ENCODE peak calls at places on chromosomes 4 and X, in ten cellular contexts. One of them, this sample, is unnamed.

GRCh38 chr4:1792158-1792831 is 798 bp upstream of the FGFR3 start:
- DNase-seq in activated T-cell treated with anti-CD3 and anti-CD28 coated beads for 24 hours: no peak
- DNase-seq in WTC11: no peak
- DNase-seq in ELR: no peak
- DNase-seq in A549: no peak
- DNase-seq in AG10803: no peak
- DNase-seq in stimulated activated CD4-positive, alpha-beta T cell treated with anti-CD3 and anti-CD28 coated beads, TNF-alpha, amount 100 ng/mL, for 1 hour: no peak
- DNase-seq in activated naive CD4-positive, alpha-beta T cell treated with anti-CD3 and anti-CD28 coated beads for 36 hours: no peak
- DNase-seq in naive thymus-derived CD4-positive, alpha-beta T cell: no peak
- DNase-seq in heart left ventricle: no peak
- DNase-seq in this sample: no peak

GRCh38 chrX:134373736-134374135 is 86.2 kb upstream of the HPRT1 start:
- DNase-seq in activated T-cell treated with anti-CD3 and anti-CD28 coated beads for 24 hours: no peak
- DNase-seq in WTC11: no peak
- DNase-seq in ELR: peak
- DNase-seq in A549: no peak
- DNase-seq in AG10803: no peak
- DNase-seq in stimulated activated CD4-positive, alpha-beta T cell treated with anti-CD3 and anti-CD28 coated beads, TNF-alpha, amount 100 ng/mL, for 1 hour: no peak
- DNase-seq in activated naive CD4-positive, alpha-beta T cell treated with anti-CD3 and anti-CD28 coated beads for 36 hours: no peak
- DNase-seq in naive thymus-derived CD4-positive, alpha-beta T cell: no peak
- DNase-seq in heart left ventricle: no peak
- DNase-seq in this sample: no peak

GRCh38 chrX:137234651-137235402 is 201.0 kb upstream of the GPR101 start:
- DNase-seq in activated T-cell treated with anti-CD3 and anti-CD28 coated beads for 24 hours: no peak
- DNase-seq in WTC11: no peak
- DNase-seq in ELR: no peak
- DNase-seq in A549: no peak
- DNase-seq in AG10803: no peak
- DNase-seq in stimulated activated CD4-positive, alpha-beta T cell treated with anti-CD3 and anti-CD28 coated beads, TNF-alpha, amount 100 ng/mL, for 1 hour: no peak
- DNase-seq in activated naive CD4-positive, alpha-beta T cell treated with anti-CD3 and anti-CD28 coated beads for 36 hours: peak
- DNase-seq in naive thymus-derived CD4-positive, alpha-beta T cell: no peak
- DNase-seq in heart left ventricle: no peak
- DNase-seq in this sample: no peak

GRCh38 chr4:145954924-145955339 is 16.3 kb upstream of the ZNF827 start:
- DNase-seq in activated T-cell treated with anti-CD3 and anti-CD28 coated beads for 24 hours: no peak
- DNase-seq in WTC11: no peak
- DNase-seq in ELR: peak
- DNase-seq in A549: no peak
- DNase-seq in AG10803: peak
- DNase-seq in stimulated activated CD4-positive, alpha-beta T cell treated with anti-CD3 and anti-CD28 coated beads, TNF-alpha, amount 100 ng/mL, for 1 hour: no peak
- DNase-seq in activated naive CD4-positive, alpha-beta T cell treated with anti-CD3 and anti-CD28 coated beads for 36 hours: no peak
- DNase-seq in naive thymus-derived CD4-positive, alpha-beta T cell: no peak
- DNase-seq in heart left ventricle: no peak
- DNase-seq in this sample: no peak

GRCh38 chr4:54082168-54082567 is 17.8 kb upstream of the CHIC2 start:
- DNase-seq in activated T-cell treated with anti-CD3 and anti-CD28 coated beads for 24 hours: no peak
- DNase-seq in WTC11: no peak
- DNase-seq in ELR: peak
- DNase-seq in A549: peak
- DNase-seq in AG10803: peak
- DNase-seq in stimulated activated CD4-positive, alpha-beta T cell treated with anti-CD3 and anti-CD28 coated beads, TNF-alpha, amount 100 ng/mL, for 1 hour: no peak
- DNase-seq in activated naive CD4-positive, alpha-beta T cell treated with anti-CD3 and anti-CD28 coated beads for 36 hours: no peak
- DNase-seq in naive thymus-derived CD4-positive, alpha-beta T cell: no peak
- DNase-seq in heart left ventricle: no peak
- DNase-seq in this sample: no peak

GRCh38 chr4:94588900-94589693 is 137.4 kb downstream of the PDLIM5 start:
- DNase-seq in activated T-cell treated with anti-CD3 and anti-CD28 coated beads for 24 hours: no peak
- DNase-seq in WTC11: no peak
- DNase-seq in ELR: no peak
- DNase-seq in A549: no peak
- DNase-seq in AG10803: peak
- DNase-seq in stimulated activated CD4-positive, alpha-beta T cell treated with anti-CD3 and anti-CD28 coated beads, TNF-alpha, amount 100 ng/mL, for 1 hour: no peak
- DNase-seq in activated naive CD4-positive, alpha-beta T cell treated with anti-CD3 and anti-CD28 coated beads for 36 hours: no peak
- DNase-seq in naive thymus-derived CD4-positive, alpha-beta T cell: no peak
- DNase-seq in heart left ventricle: no peak
- DNase-seq in this sample: no peak

GRCh38 chr4:149702414-149703108 is 113.1 kb downstream of the IQCM start:
- DNase-seq in activated T-cell treated with anti-CD3 and anti-CD28 coated beads for 24 hours: no peak
- DNase-seq in WTC11: no peak
- DNase-seq in ELR: no peak
- DNase-seq in A549: no peak
- DNase-seq in AG10803: no peak
- DNase-seq in stimulated activated CD4-positive, alpha-beta T cell treated with anti-CD3 and anti-CD28 coated beads, TNF-alpha, amount 100 ng/mL, for 1 hour: no peak
- DNase-seq in activated naive CD4-positive, alpha-beta T cell treated with anti-CD3 and anti-CD28 coated beads for 36 hours: no peak
- DNase-seq in naive thymus-derived CD4-positive, alpha-beta T cell: no peak
- DNase-seq in heart left ventricle: no peak
- DNase-seq in this sample: no peak

GRCh38 chrX:46545111-46546005 is at the start of gene ZNF674:
- DNase-seq in activated T-cell treated with anti-CD3 and anti-CD28 coated beads for 24 hours: peak
- DNase-seq in WTC11: peak
- DNase-seq in ELR: peak
- DNase-seq in A549: peak
- DNase-seq in AG10803: peak
- DNase-seq in stimulated activated CD4-positive, alpha-beta T cell treated with anti-CD3 and anti-CD28 coated beads, TNF-alpha, amount 100 ng/mL, for 1 hour: peak
- DNase-seq in activated naive CD4-positive, alpha-beta T cell treated with anti-CD3 and anti-CD28 coated beads for 36 hours: peak
- DNase-seq in naive thymus-derived CD4-positive, alpha-beta T cell: peak
- DNase-seq in heart left ventricle: peak
- DNase-seq in this sample: peak

This sample was measured in activated T-helper 1 cell treated with anti-CD3 and anti-CD28 coated beads, Interleukin-2, amount 50 U/mL, for 16 hours.